ENCODE peak calls at places on chromosome 10, in eight cellular contexts. T is fibroblast of lung; D is CD4-positive, CD25-positive, alpha-beta regulatory T cell; H is H9; P is AG08395; A is NB4; F is activated CD4-positive, CD25-positive, alpha-beta regulatory T cell; S is ecto neural progenitor cell. L is an unnamed sample.

GRCh38 chr10:90407116-90407515 is 450.7 kb downstream of the HTR7 start:
- DNase-seq in H (no peak), S (no peak), A (no peak), T (peak), D (no peak), P (no peak), F (no peak), L (peak)

GRCh38 chr10:126500866-126501265 is 112.6 kb upstream of the ADAM12 start:
- DNase-seq in H (no peak), A (no peak), S (no peak), F (no peak), P (peak), T (peak), D (no peak), L (no peak)

GRCh38 chr10:61159253-61159652 is 215.3 kb upstream of the RHOBTB1 start:
- DNase-seq in F (no peak), A (no peak), S (no peak), P (no peak), D (no peak), H (no peak), T (peak), L (no peak)

GRCh38 chr10:88933584-88933983 is 19.0 kb downstream of the ACTA2 start:
- DNase-seq in T (no peak), F (no peak), H (no peak), A (no peak), P (no peak), S (no peak), D (no peak), L (no peak)

GRCh38 chr10:45197816-45198595 is 117.4 kb downstream of the OR13A1 start:
- DNase-seq in A (no peak), T (no peak), P (no peak), F (no peak), H (no peak), D (no peak), S (no peak), L (no peak)

GRCh38 chr10:130751851-130752250 is 559.7 kb downstream of the TCERG1L start:
- DNase-seq in P (no peak), A (no peak), S (no peak), F (no peak), T (no peak), H (no peak), D (no peak), L (no peak)

GRCh38 chr10:78524941-78525340 is 491.3 kb downstream of the RPS24 start:
- DNase-seq in A (no peak), D (no peak), H (no peak), T (no peak), S (no peak), P (no peak), F (no peak), L (no peak)

GRCh38 chr10:31606841-31607240 is 287.8 kb downstream of the ZEB1 start:
- DNase-seq in S (no peak), F (no peak), D (no peak), T (no peak), A (no peak), H (no peak), P (no peak), L (no peak)

GRCh38 chr10:96376483-96376882 is 17.7 kb upstream of the OPALIN start:
- DNase-seq in D (no peak), S (no peak), P (no peak), A (no peak), F (no peak), H (no peak), T (no peak), L (no peak)

GRCh38 chr10:102422586-102423129 is 2.0 kb downstream of the FBXL15 start:
- DNase-seq in D (peak), A (peak), P (peak), F (no peak), S (peak), T (peak), H (peak), L (peak)

GRCh38 chr10:24872049-24872789 is 80.2 kb downstream of the PRTFDC1 start:
- DNase-seq in T (peak), P (no peak), H (no peak), F (no peak), A (no peak), D (no peak), S (peak), L (no peak)

GRCh38 chr10:12717981-12718707 is 283.4 kb downstream of the CCDC3 start:
- DNase-seq in T (peak), H (no peak), S (no peak), A (no peak), F (no peak), P (no peak), D (no peak), L (peak)

GRCh38 chr10:52313350-52314006 is 603 bp upstream of the DKK1 start:
- DNase-seq in S (peak), D (no peak), P (peak), A (no peak), H (peak), F (no peak), T (no peak), L (peak)

GRCh38 chr10:71290806-71291205 is 28.3 kb upstream of the SLC29A3 start:
- DNase-seq in F (no peak), P (peak), S (no peak), D (no peak), H (no peak), A (peak), T (peak), L (no peak)

GRCh38 chr10:93816123-93816747 is 58.5 kb downstream of the LGI1 start:
- DNase-seq in F (no peak), A (peak), T (peak), D (no peak), H (peak), P (peak), S (peak), L (peak)

GRCh38 chr10:94102436-94102835 is 108.7 kb downstream of the PLCE1 start:
- DNase-seq in D (no peak), S (no peak), A (no peak), P (no peak), F (no peak), H (no peak), T (no peak), L (no peak)

GRCh38 chr10:35641430-35642015 is 573 bp downstream of the FZD8 start:
- DNase-seq in P (peak), H (peak), A (no peak), F (no peak), D (no peak), T (peak), S (no peak), L (peak)

GRCh38 chr10:131870411-131870810 is 30.4 kb upstream of the PPP2R2D start:
- DNase-seq in H (peak), A (no peak), P (no peak), F (no peak), T (no peak), S (no peak), D (no peak), L (no peak)

GRCh38 chr10:122504551-122504950 is 43.2 kb downstream of the HTRA1 start:
- DNase-seq in S (no peak), A (no peak), T (peak), F (no peak), H (no peak), P (peak), D (no peak), L (no peak)

GRCh38 chr10:127405221-127405620 is 143.9 kb upstream of the NPS start:
- DNase-seq in T (peak), H (no peak), F (no peak), A (no peak), S (no peak), D (no peak), P (peak), L (no peak)

GRCh38 chr10:132373241-132373955 is 23.6 kb upstream of the PWWP2B start:
- DNase-seq in F (no peak), H (no peak), T (no peak), A (no peak), D (no peak), P (no peak), S (no peak), L (no peak)

GRCh38 chr10:116195039-116195438 is 78.0 kb downstream of the GFRA1 start:
- DNase-seq in S (no peak), P (no peak), H (no peak), A (no peak), T (no peak), D (no peak), F (no peak), L (no peak)

GRCh38 chr10:5442056-5442989 is 30.0 kb downstream of the NET1 start:
- DNase-seq in F (no peak), A (peak), S (no peak), T (no peak), H (no peak), P (peak), D (peak), L (peak)

GRCh38 chr10:13845897-13846296 is 259.1 kb downstream of the PRPF18 start:
- DNase-seq in H (no peak), D (no peak), S (no peak), A (no peak), T (no peak), F (no peak), P (no peak), L (no peak)

GRCh38 chr10:110165239-110165638 is 42.2 kb upstream of the MXI1 start:
- DNase-seq in F (no peak), H (peak), T (no peak), D (no peak), S (no peak), P (no peak), A (no peak), L (no peak)

GRCh38 chr10:117443677-117444022 is 68.4 kb upstream of the PDZD8 start:
- DNase-seq in F (no peak), S (no peak), P (no peak), H (no peak), D (no peak), A (no peak), T (no peak), L (no peak)

GRCh38 chr10:64486149-64486548 is 964.9 kb downstream of the REEP3 start:
- DNase-seq in S (no peak), P (peak), F (no peak), A (no peak), H (no peak), T (peak), D (no peak), L (no peak)

GRCh38 chr10:133056651-133057178 is 31.0 kb upstream of the ADGRA1 start:
- DNase-seq in S (no peak), H (no peak), T (no peak), A (no peak), P (no peak), F (no peak), D (no peak), L (no peak)

GRCh38 chr10:28375399-28376354 is 72.8 kb upstream of the MPP7 start:
- DNase-seq in D (no peak), F (no peak), S (no peak), P (peak), A (no peak), H (no peak), T (peak), L (peak)

GRCh38 chr10:72753760-72754231 is 61.9 kb downstream of the MCU start:
- DNase-seq in A (peak), F (no peak), S (no peak), D (no peak), T (no peak), H (peak), P (no peak), L (no peak)

GRCh38 chr10:15035385-15036301 is 8.1 kb upstream of the OLAH start:
- DNase-seq in P (no peak), D (no peak), F (no peak), T (peak), H (peak), S (peak), A (peak), L (no peak)

GRCh38 chr10:109127363-109127762 is 795.9 kb downstream of the XPNPEP1 start:
- DNase-seq in T (no peak), F (no peak), D (no peak), H (no peak), P (no peak), A (no peak), S (no peak), L (no peak)

GRCh38 chr10:123636598-123637325 is 29.4 kb upstream of the GPR26 start:
- DNase-seq in H (no peak), P (peak), D (no peak), S (no peak), T (no peak), A (no peak), F (no peak), L (no peak)

GRCh38 chr10:124688889-124689670 is 55.1 kb downstream of the FAM53B start:
- DNase-seq in P (no peak), S (no peak), H (no peak), F (no peak), A (no peak), T (no peak), D (peak), L (no peak)